ENCODE peak calls at places on chromosomes 16 and 17, in eight cellular contexts. A is lung, J is dorsolateral prefrontal cortex, M is lower leg skin, R is kidney epithelial cell, V is ascending aorta, X is astrocyte of the spinal cord, G is left ventricle myocardium inferior. T is an unnamed sample.

GRCh38 chr16:19874816-19875546 is 9.7 kb downstream of the GPRC5B start:
- DNase-seq in A (no peak), J (no peak), M (no peak), R (no peak), V (no peak), X (no peak), G (no peak), T (no peak)

GRCh38 chr17:28704219-28704858 is 7.3 kb downstream of the PROCA1 start:
- DNase-seq in A (no peak), J (no peak), M (no peak), R (no peak), V (no peak), X (no peak), G (no peak), T (no peak)

GRCh38 chr17:1232786-1233185 is 37.5 kb upstream of the BHLHA9 start:
- DNase-seq in A (no peak), J (no peak), M (no peak), R (no peak), V (no peak), X (peak), G (no peak), T (peak)

GRCh38 chr16:69845181-69845580 is 83.0 kb downstream of the WWP2 start:
- DNase-seq in A (no peak), J (no peak), M (no peak), R (no peak), V (no peak), X (no peak), G (no peak), T (no peak)

GRCh38 chr16:86783626-86784266 is 205.4 kb downstream of the FOXL1 start:
- DNase-seq in A (no peak), J (no peak), M (peak), R (no peak), V (no peak), X (peak), G (no peak), T (no peak)

GRCh38 chr17:42553161-42553818 is 567 bp downstream of the HSD17B1 start:
- DNase-seq in A (no peak), J (no peak), M (no peak), R (no peak), V (no peak), X (no peak), G (no peak), T (no peak)

GRCh38 chr16:71338632-71339031 is 19.9 kb upstream of the CALB2 start:
- DNase-seq in A (no peak), J (no peak), M (no peak), R (no peak), V (no peak), X (no peak), G (no peak), T (no peak)

GRCh38 chr16:19384656-19385055 is 33.0 kb upstream of the TMC5 start:
- DNase-seq in A (peak), J (no peak), M (no peak), R (no peak), V (no peak), X (no peak), G (no peak), T (no peak)

GRCh38 chr16:57999971-58000705 is at the start of gene ZNF319:
- DNase-seq in A (no peak), J (no peak), M (no peak), R (no peak), V (no peak), X (no peak), G (no peak), T (no peak)

GRCh38 chr17:74859439-74860228 is at the start of gene GRIN2C:
- DNase-seq in A (no peak), J (no peak), M (no peak), R (no peak), V (no peak), X (no peak), G (no peak), T (no peak)
- TF ChIP-seq CTCF in A (no peak), J (peak), M (no peak), R (no peak), V (peak), X (peak), G (peak), T (no peak)

GRCh38 chr17:6446516-6447100 is 2.4 kb downstream of the PIMREG start:
- DNase-seq in A (no peak), J (no peak), M (no peak), R (no peak), V (no peak), X (no peak), G (no peak), T (no peak)

GRCh38 chr17:6448473-6448872 is 4.2 kb downstream of the PIMREG start:
- DNase-seq in A (no peak), J (no peak), M (no peak), R (no peak), V (no peak), X (no peak), G (no peak), T (no peak)

GRCh38 chr17:6442775-6443174 is 1.5 kb upstream of the PIMREG start:
- DNase-seq in A (no peak), J (no peak), M (no peak), R (no peak), V (no peak), X (no peak), G (no peak), T (no peak)

GRCh38 chr17:6443692-6444572 is at the start of gene PIMREG:
- DNase-seq in A (peak), J (peak), M (peak), R (peak), V (peak), X (peak), G (peak), T (peak)

GRCh38 chr17:6444573-6445335 is 499 bp downstream of the PIMREG start:
- DNase-seq in A (no peak), J (no peak), M (no peak), R (no peak), V (no peak), X (no peak), G (no peak), T (no peak)
- H3K4me3 ChIP-seq in A (peak), J (peak), M (peak), R (peak), V (peak), X (peak), G (peak), T (peak)

DNA sequence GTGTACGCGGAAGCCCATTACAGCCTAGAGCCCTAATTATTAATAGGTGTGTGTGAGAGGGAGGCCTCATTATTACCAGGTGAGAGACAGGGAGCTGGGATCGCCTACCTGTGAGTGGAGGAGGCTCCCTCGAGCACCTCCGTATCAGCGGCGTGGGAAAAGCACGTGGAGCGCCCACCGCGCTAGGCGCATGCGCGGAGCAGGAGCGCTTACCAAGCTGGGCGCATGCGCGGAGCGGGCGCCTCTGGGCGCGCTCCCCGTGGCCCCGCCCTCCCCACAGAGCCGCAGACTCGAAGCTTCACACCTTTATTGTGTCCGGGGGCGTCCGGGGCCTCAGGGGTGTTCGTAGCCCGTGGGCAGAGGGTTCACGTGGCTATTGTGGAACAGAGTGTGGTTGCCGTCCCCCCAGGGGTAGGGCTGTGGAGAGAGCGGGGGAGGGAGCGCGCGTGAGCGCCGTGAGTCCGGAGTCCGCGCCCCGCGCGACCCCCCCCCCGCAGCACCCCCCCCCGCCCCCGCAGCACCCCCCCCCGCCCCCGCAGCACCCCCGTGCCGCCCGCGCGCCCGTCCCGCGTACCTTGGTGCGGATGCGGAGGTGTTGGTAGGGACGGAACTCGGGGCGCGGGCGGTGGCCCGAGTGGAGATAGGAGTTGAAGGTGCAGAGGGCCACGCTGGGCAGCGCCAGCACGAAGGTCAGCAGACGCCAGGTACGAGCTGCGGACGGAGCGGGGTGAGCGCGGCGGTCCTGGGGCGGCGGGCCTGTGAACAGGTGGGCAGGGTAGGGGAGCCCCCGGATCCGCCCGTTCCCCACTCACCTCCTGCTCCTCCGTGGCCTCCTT is 501 bp downstream of the COX6A2 start:
- DNase-seq in A (peak), J (peak), M (peak), R (no peak), V (no peak), X (no peak), G (peak), T (peak)
- TF ChIP-seq CTCF in A (no peak), J (no peak), M (no peak), R (no peak), V (no peak), X (no peak), G (no peak), T (no peak)

DNA sequence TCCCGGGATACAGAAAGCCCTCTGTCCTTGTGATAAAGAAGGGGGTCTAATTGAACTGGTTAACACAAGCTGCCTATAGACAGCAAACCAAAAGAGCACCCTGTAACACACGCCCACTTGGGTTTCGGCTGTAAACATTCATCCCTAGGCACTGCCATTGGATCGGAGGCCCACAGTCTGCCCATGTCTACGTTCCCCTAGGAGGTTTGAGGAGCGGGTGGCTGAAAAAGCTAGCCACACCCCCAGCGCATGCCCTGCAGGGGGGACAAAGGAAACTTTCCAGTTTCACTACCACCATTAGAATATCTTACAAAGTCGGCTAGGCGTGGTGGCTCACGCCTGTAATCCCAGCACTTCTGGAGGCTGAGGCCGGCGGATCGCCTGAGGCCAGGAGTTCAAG is 622.4 kb upstream of the SALL1 start:
- DNase-seq in A (no peak), J (no peak), M (no peak), R (no peak), V (no peak), X (no peak), G (no peak), T (no peak)
- H3K4me3 ChIP-seq in A (no peak), J (no peak), M (no peak), R (no peak), V (no peak), X (no peak), G (no peak), T (no peak)

DNA sequence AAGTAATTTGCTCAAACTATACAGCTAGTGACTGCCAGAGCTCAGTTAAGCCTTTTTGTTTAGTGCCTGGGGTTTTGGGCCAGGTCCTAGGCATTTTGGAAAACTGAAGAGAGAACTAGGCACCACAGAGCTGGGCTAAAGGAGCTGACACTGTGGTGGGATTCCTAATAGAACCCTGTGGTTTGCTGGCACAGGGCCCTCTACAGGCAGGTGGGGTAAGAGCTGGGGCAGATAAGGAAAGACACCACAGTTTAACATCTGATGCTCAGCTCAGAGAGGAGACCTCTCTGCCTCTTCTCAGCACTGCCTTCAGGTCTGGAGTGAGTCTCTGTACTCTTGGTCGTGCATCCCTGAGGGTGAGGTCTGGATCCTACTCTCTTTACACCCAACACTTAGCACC is 121.2 kb downstream of the SNX11 start:
- DNase-seq in A (no peak), J (no peak), M (no peak), R (no peak), V (no peak), X (no peak), G (no peak), T (no peak)
- TF ChIP-seq CTCF in A (no peak), J (no peak), M (no peak), R (no peak), V (no peak), X (no peak), G (no peak), T (no peak)

GRCh38 chr17:57946798-57947358 is 8.3 kb downstream of the CUEDC1 start:
- DNase-seq in A (peak), J (no peak), M (no peak), R (no peak), V (no peak), X (peak), G (no peak), T (peak)
- H3K4me3 ChIP-seq in A (no peak), J (peak), M (no peak), R (peak), V (peak), X (peak), G (peak), T (peak)

T was measured in choroid plexus epithelial cell.